ENCODE peak calls at places on chromosomes 11 and 22, in seven cellular contexts. V is testis; C is upper lobe of left lung; A is H9; G is HCT116; D is CD4-positive, alpha-beta T cell; J is endothelial cell of umbilical vein. T is an unnamed sample.

GRCh38 chr22:29224859-29225410 is 19.2 kb downstream of the EMID1 start:
- DNase-seq in D (no peak), A (no peak), J (no peak), V (no peak), G (no peak), C (peak), T (no peak)

GRCh38 chr11:64250875-64251721 is at the start of gene PLCB3:
- DNase-seq in A (peak), J (peak), D (peak), C (peak), V (peak), G (no peak), T (no peak)

GRCh38 chr22:44689173-44689572 is 12.8 kb upstream of the PRR5 start:
- DNase-seq in A (no peak), G (peak), C (no peak), V (no peak), D (no peak), J (no peak), T (no peak)

GRCh38 chr11:124194696-124195418 is 11.7 kb downstream of the OR10D3 start:
- DNase-seq in A (peak), V (peak), D (peak), C (no peak), G (peak), J (peak), T (no peak)

GRCh38 chr11:129856036-129856435 is 39.3 kb downstream of the NFRKB start:
- DNase-seq in D (no peak), A (no peak), J (no peak), V (no peak), G (no peak), C (no peak), T (no peak)

GRCh38 chr22:22460635-22461034 is 47.9 kb downstream of the ZNF280B start:
- DNase-seq in D (no peak), V (no peak), J (peak), G (peak), A (no peak), C (no peak), T (no peak)

GRCh38 chr11:106152013-106152412 is 74.6 kb downstream of the AASDHPPT start:
- DNase-seq in D (no peak), J (no peak), A (peak), C (no peak), G (no peak), V (no peak), T (no peak)

GRCh38 chr22:20023214-20023613 is 2.3 kb downstream of the TANGO2 start:
- DNase-seq in G (no peak), J (no peak), V (no peak), C (no peak), D (no peak), A (no peak), T (no peak)

GRCh38 chr11:134330611-134331564 is 900 bp upstream of the GLB1L2 start:
- DNase-seq in G (no peak), C (no peak), A (no peak), J (no peak), V (no peak), D (no peak), T (no peak)

GRCh38 chr11:78230161-78230877 is 41.6 kb downstream of the USP35 start:
- DNase-seq in V (no peak), J (no peak), A (no peak), G (no peak), C (no peak), D (no peak), T (no peak)

GRCh38 chr22:19817561-19818263 is 37.0 kb downstream of the GNB1L start:
- DNase-seq in G (no peak), A (peak), J (no peak), D (no peak), C (peak), V (peak), T (no peak)

GRCh38 chr22:21921184-21921721 is 31.4 kb downstream of the PPM1F start:
- DNase-seq in V (no peak), D (no peak), C (no peak), J (no peak), A (peak), G (no peak), T (no peak)

GRCh38 chr22:44181033-44181911 is 547 bp downstream of the PARVG start:
- DNase-seq in G (no peak), C (peak), J (no peak), A (no peak), V (no peak), D (peak), T (no peak)

GRCh38 chr11:88188251-88189030 is 13.2 kb upstream of the RAB38 start:
- DNase-seq in C (no peak), G (no peak), D (no peak), V (no peak), J (no peak), A (no peak), T (no peak)

GRCh38 chr22:47333625-47334024 is 571.2 kb downstream of the TBC1D22A start:
- DNase-seq in A (no peak), J (peak), C (no peak), V (no peak), D (no peak), G (peak), T (no peak)

GRCh38 chr22:36405671-36406070 is 17.9 kb upstream of the MYH9 start:
- DNase-seq in A (no peak), D (peak), J (no peak), V (no peak), G (no peak), C (no peak), T (no peak)

GRCh38 chr22:31625661-31626426 is 36.2 kb downstream of the PISD start:
- DNase-seq in J (peak), G (no peak), V (peak), C (peak), A (peak), D (no peak), T (no peak)

GRCh38 chr11:100338144-100338840 is 348.8 kb upstream of the ARHGAP42 start:
- DNase-seq in J (no peak), V (no peak), C (no peak), D (no peak), G (no peak), A (no peak), T (no peak)

GRCh38 chr11:96012086-96012824 is 88.3 kb upstream of the MTMR2 start:
- DNase-seq in A (peak), V (no peak), C (no peak), D (peak), J (peak), G (peak), T (no peak)

GRCh38 chr11:11078344-11078743 is 220.5 kb upstream of the ZBED5 start:
- DNase-seq in A (no peak), J (no peak), C (no peak), G (no peak), D (no peak), V (no peak), T (no peak)

GRCh38 chr22:28014141-28015055 is 95.3 kb upstream of the PITPNB start:
- DNase-seq in D (no peak), C (no peak), V (no peak), G (no peak), A (no peak), J (no peak), T (no peak)

GRCh38 chr11:72243567-72244316 is at the start of gene PHOX2A:
- DNase-seq in G (no peak), J (no peak), V (no peak), D (no peak), C (peak), A (peak), T (no peak)

GRCh38 chr11:115304774-115305472 is 199.3 kb downstream of the CADM1 start:
- DNase-seq in D (no peak), V (no peak), G (no peak), C (no peak), J (no peak), A (no peak), T (no peak)

GRCh38 chr11:102762414-102762813 is 18.0 kb downstream of the MMP10 start:
- DNase-seq in V (no peak), C (no peak), A (no peak), J (peak), D (no peak), G (no peak), T (no peak)

GRCh38 chr11:11408436-11409221 is 55.6 kb upstream of the CSNK2A3 start:
- DNase-seq in D (no peak), C (no peak), V (peak), J (no peak), G (no peak), A (no peak), T (no peak)

GRCh38 chr11:12235945-12236743 is 125.8 kb downstream of the MICAL2 start:
- DNase-seq in G (peak), J (peak), A (no peak), C (no peak), D (no peak), V (peak), T (no peak)

GRCh38 chr11:282171-282570 is 4.0 kb downstream of the NLRP6 start:
- DNase-seq in V (no peak), C (no peak), G (no peak), J (no peak), D (no peak), A (no peak), T (no peak)

GRCh38 chr11:35115688-35116030 is 23.3 kb upstream of the CD44 start:
- DNase-seq in A (no peak), J (no peak), G (no peak), V (no peak), D (no peak), C (no peak), T (no peak)

GRCh38 chr11:16924826-16925494 is 89.3 kb downstream of the PLEKHA7 start:
- DNase-seq in C (peak), V (peak), A (peak), D (no peak), G (peak), J (no peak), T (peak)

GRCh38 chr11:115418626-115419025 is 85.6 kb downstream of the CADM1 start:
- DNase-seq in J (no peak), C (no peak), V (no peak), G (no peak), A (no peak), D (no peak), T (no peak)

GRCh38 chr22:23110922-23111527 is 30.8 kb downstream of the RSPH14 start:
- DNase-seq in J (no peak), V (no peak), G (no peak), C (no peak), D (no peak), A (no peak), T (no peak)

GRCh38 chr22:45429921-45430775 is 16.7 kb downstream of the RIBC2 start:
- DNase-seq in D (no peak), G (no peak), J (no peak), C (no peak), V (no peak), A (no peak), T (no peak)

GRCh38 chr11:330694-331314 is 10.1 kb upstream of the IFITM3 start:
- DNase-seq in D (no peak), J (no peak), V (no peak), G (no peak), A (peak), C (peak), T (no peak)

GRCh38 chr11:64755681-64756361 is 4.0 kb downstream of the PYGM start:
- DNase-seq in D (no peak), A (no peak), G (no peak), C (no peak), V (no peak), J (no peak), T (no peak)

GRCh38 chr11:30025396-30026139 is 8.7 kb upstream of the KCNA4 start:
- DNase-seq in J (no peak), D (no peak), C (no peak), A (peak), G (no peak), V (no peak), T (no peak)

GRCh38 chr11:67113231-67113721 is 5.8 kb upstream of the KDM2A start:
- DNase-seq in V (no peak), G (no peak), C (no peak), D (no peak), J (no peak), A (no peak), T (no peak)

GRCh38 chr11:43354311-43354710 is 4.4 kb upstream of the TTC17 start:
- DNase-seq in J (no peak), V (no peak), C (no peak), G (no peak), D (no peak), A (no peak), T (no peak)

DNA sequence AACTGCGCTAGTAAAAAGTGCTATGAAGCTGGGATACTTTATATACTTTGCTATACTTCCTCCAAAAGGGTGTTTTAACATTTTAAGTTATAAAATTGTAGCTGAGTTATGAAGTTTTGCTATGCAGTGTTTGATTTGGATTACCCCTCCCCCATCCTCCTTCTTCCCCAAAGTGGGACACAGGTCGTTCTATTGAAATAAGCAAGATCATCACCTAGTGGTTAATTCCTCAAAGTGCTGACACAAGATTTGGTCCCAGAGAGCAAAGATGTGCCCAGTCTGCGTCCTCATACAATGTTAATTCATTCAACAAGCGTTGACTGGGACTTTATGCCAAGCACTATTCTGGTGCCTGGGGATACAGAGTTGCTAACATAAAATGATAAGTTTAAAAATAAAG is 78.5 kb downstream of the SPON1 start:
- DNase-seq in J (no peak), A (no peak), V (no peak), D (no peak), G (peak), C (no peak), T (no peak)
- TF ChIP-seq CTCF in J (no peak), A (peak), V (no peak), D (no peak), G (peak), C (no peak), T (no peak)

GRCh38 chr11:62921573-62922188 is 518 bp upstream of the CHRM1 start:
- DNase-seq in D (no peak), A (no peak), G (no peak), C (peak), V (no peak), J (no peak), T (no peak)

GRCh38 chr11:62921201-62921572 is at the start of gene CHRM1:
- DNase-seq in D (no peak), C (peak), A (no peak), J (no peak), V (no peak), G (no peak), T (no peak)

GRCh38 chr11:62923634-62924411 is 2.7 kb upstream of the CHRM1 start:
- DNase-seq in V (no peak), J (no peak), G (no peak), A (no peak), D (no peak), C (peak), T (no peak)

GRCh38 chr11:62922189-62922589 is 1.0 kb upstream of the CHRM1 start:
- DNase-seq in C (no peak), V (no peak), A (no peak), D (no peak), G (no peak), J (no peak), T (no peak)

DNA sequence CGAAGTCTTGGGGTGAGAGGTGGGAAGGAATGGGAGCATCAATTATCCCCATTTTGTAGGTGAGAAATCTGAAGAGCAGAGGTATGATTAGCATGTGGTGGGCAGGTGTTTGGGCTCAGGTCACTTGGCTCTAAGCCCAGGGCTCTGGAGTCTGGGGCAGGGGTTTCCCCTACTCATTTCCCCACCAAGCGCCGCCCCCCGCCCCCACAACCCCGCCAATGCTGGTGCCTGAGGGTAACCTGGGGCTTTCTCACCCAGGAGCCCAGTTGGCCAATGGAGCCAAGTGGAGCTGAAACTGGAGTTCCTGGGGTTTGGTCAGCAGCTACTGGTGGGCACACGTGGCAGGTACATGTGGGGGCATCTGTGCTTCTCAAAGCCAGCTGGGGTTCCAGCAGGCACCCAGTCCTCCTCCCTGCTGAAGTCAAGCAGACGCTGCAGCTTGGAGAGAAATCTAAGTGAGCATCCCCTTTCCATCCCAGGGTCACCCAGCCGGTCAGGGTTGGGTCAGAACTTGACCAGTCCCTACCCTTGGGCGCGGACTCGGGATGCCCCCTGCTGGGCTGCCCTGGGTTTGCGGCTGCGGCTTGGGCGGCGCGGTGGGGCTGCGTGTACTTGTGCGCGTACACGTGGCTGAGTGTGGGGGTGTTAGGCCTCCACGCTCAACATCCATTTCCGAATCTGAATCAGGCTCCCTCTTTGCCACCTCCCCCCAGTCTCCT is 1.6 kb upstream of the CHRM1 start:
- DNase-seq in A (no peak), C (peak), V (no peak), G (no peak), D (no peak), J (no peak), T (no peak)
- TF ChIP-seq CTCF in A (peak), C (peak), V (no peak), G (peak), D (no peak), J (peak), T (no peak)

GRCh38 chr22:25383892-25384291 is 164.5 kb downstream of the CRYBB2 start:
- DNase-seq in A (no peak), V (no peak), D (no peak), G (no peak), C (no peak), J (no peak), T (no peak)
- TF ChIP-seq CTCF in A (no peak), V (no peak), D (no peak), G (no peak), C (no peak), J (no peak), T (no peak)

DNA sequence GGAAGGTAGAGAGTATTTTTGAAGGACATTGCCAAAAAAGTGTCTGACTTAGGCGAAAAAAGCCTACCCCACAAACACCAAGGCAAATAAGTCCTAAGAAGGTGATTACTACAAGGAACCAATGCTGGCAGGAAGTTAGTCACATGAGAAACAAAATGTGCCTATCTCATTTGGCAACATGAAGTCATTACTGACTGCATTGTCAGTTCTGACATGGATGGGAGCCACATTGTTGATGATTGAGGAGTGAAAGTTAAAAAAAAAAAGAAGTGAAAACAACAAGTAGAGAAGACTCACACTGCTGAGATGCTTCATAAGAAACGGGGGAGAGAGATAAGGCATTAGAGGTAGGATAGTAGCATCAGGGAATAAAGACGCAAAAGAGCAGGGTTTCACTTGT is 141.5 kb upstream of the FAT3 start:
- DNase-seq in D (no peak), G (no peak), C (no peak), A (no peak), V (no peak), J (peak), T (no peak)
- TF ChIP-seq CTCF in D (no peak), G (no peak), C (no peak), A (no peak), V (no peak), J (no peak), T (no peak)

T was measured in omental fat pad.